ENCODE peak calls at places on chromosome 19, in four cellular contexts. R, O, T and J are unnamed samples.

GRCh38 chr19:13095393-13095784 is 7.3 kb downstream of the LYL1 start:
- DNase-seq in O (no peak), R (no peak), T (no peak), J (no peak)

GRCh38 chr19:3634496-3635045 is 8.0 kb upstream of the CACTIN start:
- DNase-seq in T (no peak), O (no peak), R (no peak), J (no peak)

GRCh38 chr19:54168174-54168917 is 4.6 kb downstream of the TMC4 start:
- DNase-seq in T (peak; percentile 71), R (peak; percentile 86), O (peak; percentile 100), J (peak; percentile 95)

GRCh38 chr19:3413796-3414327 is 47.5 kb downstream of the NFIC start:
- DNase-seq in O (no peak), R (no peak), T (peak; percentile 98), J (no peak)

GRCh38 chr19:8397746-8398721 is 7.9 kb downstream of the RAB11B start:
- DNase-seq in O (no peak), R (no peak), T (no peak), J (no peak)

GRCh38 chr19:47644743-47645499 is 36.0 kb downstream of the BICRA start:
- DNase-seq in T (no peak), O (no peak), R (no peak), J (no peak)

GRCh38 chr19:3006075-3006767 is 22.9 kb downstream of the TLE2 start:
- DNase-seq in O (peak; percentile 97), R (peak; percentile 98), T (no peak), J (peak; percentile 55)

GRCh38 chr19:49851456-49852259 is 699 bp downstream of the PTOV1 start:
- DNase-seq in O (peak; percentile 69), R (peak; percentile 86), T (no peak), J (no peak)

GRCh38 chr19:4775627-4776152 is 15.8 kb upstream of the FEM1A start:
- DNase-seq in O (no peak), T (no peak), R (no peak), J (no peak)

GRCh38 chr19:18649371-18650047 is 12.7 kb downstream of the KLHL26 start:
- DNase-seq in O (no peak), T (no peak), R (no peak), J (no peak)

GRCh38 chr19:42281175-42282035 is 12.4 kb downstream of the CIC start:
- DNase-seq in T (peak; percentile 76), O (peak; percentile 73), R (peak; percentile 26), J (no peak)

GRCh38 chr19:48926909-48927308 is 6.6 kb upstream of the DHDH start:
- DNase-seq in T (no peak), O (no peak), R (peak; percentile 53), J (peak; percentile 87)

GRCh38 chr19:33376423-33376822 is 2.9 kb downstream of the CEBPG start:
- DNase-seq in O (no peak), T (peak; percentile 45), R (no peak), J (peak; percentile 81)

GRCh38 chr19:50268046-50268445 is 61.1 kb downstream of the KCNC3 start:
- DNase-seq in R (no peak), O (no peak), T (no peak), J (no peak)

GRCh38 chr19:8578642-8579265 is 1.5 kb upstream of the MYO1F start:
- DNase-seq in T (peak; percentile 35), O (peak; percentile 96), R (peak; percentile 74), J (peak; percentile 69)

GRCh38 chr19:9060559-9061340 is 26.1 kb upstream of the OR1M1 start:
- DNase-seq in T (no peak), O (no peak), R (no peak), J (no peak)

GRCh38 chr19:12792853-12793289 is 1.6 kb downstream of the JUNB start:
- DNase-seq in R (no peak), O (no peak), T (no peak), J (no peak)

GRCh38 chr19:7870571-7871279 is 3.5 kb downstream of the PRR36 start:
- DNase-seq in O (peak; percentile 87), R (peak; percentile 79), T (peak; percentile 93), J (peak; percentile 98)

GRCh38 chr19:13169769-13170168 is 19.6 kb downstream of the IER2 start:
- DNase-seq in O (no peak), R (peak; percentile 39), T (no peak), J (peak; percentile 89)

GRCh38 chr19:38496603-38497487 is 63.4 kb downstream of the RYR1 start:
- DNase-seq in R (no peak), T (no peak), O (no peak), J (no peak)

GRCh38 chr19:3479177-3479818 is 1.0 kb downstream of the SMIM24 start:
- DNase-seq in T (no peak), R (peak; percentile 94), O (peak; percentile 69), J (peak; percentile 66)

GRCh38 chr19:37505958-37506386 is 767 bp upstream of the ZNF793 start:
- DNase-seq in O (no peak), R (no peak), T (no peak), J (no peak)

GRCh38 chr19:40365613-40366401 is 17.3 kb downstream of the PLD3 start:
- DNase-seq in R (peak; percentile 98), T (no peak), O (peak; percentile 86), J (peak; percentile 96)

GRCh38 chr19:40366697-40367561 is 18.4 kb downstream of the PLD3 start:
- DNase-seq in O (peak; percentile 75), R (peak; percentile 67), T (no peak), J (peak; percentile 71)

GRCh38 chr19:40369797-40370196 is 20.2 kb downstream of the HIPK4 start:
- DNase-seq in R (no peak), T (no peak), O (no peak), J (no peak)

GRCh38 chr19:40365010-40365409 is 16.5 kb downstream of the PLD3 start:
- DNase-seq in O (no peak), R (no peak), T (no peak), J (no peak)

GRCh38 chr19:40367577-40368434 is 19.3 kb downstream of the PLD3 start:
- DNase-seq in O (no peak), T (no peak), R (no peak), J (no peak)
- TF ChIP-seq MAFK in O (no peak), T (no peak), R (no peak), J (no peak)

DNA sequence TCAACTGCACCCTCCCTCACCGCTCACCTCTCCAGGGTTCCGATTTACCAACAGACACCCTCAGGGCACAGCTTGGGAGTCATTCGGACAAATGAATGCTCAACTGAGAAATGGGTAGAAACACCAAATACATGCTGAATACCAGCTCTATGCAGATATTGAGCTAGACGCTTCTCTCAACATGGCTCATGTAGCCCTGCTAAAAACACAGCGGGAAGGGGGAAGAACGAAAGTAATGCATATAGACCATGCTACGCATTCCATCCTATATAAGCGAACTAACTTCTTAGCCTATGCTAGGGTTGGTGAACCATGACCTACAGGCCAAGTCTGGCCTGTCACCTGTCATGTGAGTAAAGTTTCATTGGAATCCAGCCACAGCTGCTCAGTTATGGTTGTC is 304.0 kb downstream of the UQCRFS1 start:
- DNase-seq in T (no peak), R (no peak), O (no peak), J (no peak)
- TF ChIP-seq MAX in T (no peak), R (no peak), O (no peak), J (no peak)

DNA sequence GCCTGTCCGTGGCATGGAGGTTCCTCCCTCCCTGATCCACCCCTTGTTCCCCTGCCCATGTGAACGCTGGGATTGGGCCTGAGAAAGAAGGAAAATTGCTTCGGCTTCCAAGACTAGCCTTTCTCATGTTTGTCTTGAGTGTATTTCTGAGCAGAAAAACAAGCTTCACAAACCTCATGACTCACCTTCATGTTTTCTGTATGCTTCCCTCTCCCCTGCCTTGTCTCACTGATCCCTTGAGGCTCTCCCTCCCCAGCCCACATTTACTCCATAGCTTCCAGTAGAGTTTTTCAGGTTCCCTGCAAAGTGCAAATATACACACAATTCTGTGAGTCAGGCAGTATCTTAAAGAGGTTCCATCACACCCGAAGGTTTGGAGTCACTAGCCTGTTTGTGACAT is 572.4 kb downstream of the UQCRFS1 start:
- DNase-seq in O (no peak), T (no peak), R (no peak), J (no peak)
- TF ChIP-seq MAFK in O (no peak), T (no peak), R (no peak), J (no peak)

DNA sequence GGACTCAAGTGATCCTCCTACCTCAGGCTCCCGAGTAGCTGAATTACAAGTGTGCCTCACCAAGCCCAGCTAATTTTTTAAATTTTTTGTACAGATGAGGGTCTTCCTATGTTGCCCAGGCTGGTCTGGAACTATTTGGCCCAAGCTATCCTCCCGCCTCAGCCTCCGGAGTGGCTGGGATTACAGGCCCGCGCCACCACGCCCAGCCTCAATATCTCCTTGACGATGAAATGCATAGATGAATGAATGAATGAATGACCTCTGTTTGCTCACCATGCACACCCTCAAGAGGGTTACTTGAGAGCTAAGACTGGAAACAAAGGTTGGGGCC is 14.9 kb upstream of the AP1M2 start:
- DNase-seq in O (no peak), T (no peak), R (no peak), J (no peak)
- TF ChIP-seq MAX in O (no peak), T (no peak), R (no peak), J (no peak)

GRCh38 chr19:55649579-55650557 is 1.9 kb downstream of the CCDC106 start:
- DNase-seq in O (no peak), T (no peak), R (no peak), J (no peak)

GRCh38 chr19:55645512-55645881 is 2.0 kb downstream of the ZNF581 start:
- DNase-seq in T (no peak), O (no peak), R (no peak), J (no peak)

GRCh38 chr19:55646889-55647731 is 902 bp upstream of the CCDC106 start:
- DNase-seq in R (no peak), O (no peak), T (no peak), J (no peak)

GRCh38 chr19:55648657-55649578 is 906 bp downstream of the CCDC106 start:
- DNase-seq in T (no peak), R (no peak), O (no peak), J (no peak)

DNA sequence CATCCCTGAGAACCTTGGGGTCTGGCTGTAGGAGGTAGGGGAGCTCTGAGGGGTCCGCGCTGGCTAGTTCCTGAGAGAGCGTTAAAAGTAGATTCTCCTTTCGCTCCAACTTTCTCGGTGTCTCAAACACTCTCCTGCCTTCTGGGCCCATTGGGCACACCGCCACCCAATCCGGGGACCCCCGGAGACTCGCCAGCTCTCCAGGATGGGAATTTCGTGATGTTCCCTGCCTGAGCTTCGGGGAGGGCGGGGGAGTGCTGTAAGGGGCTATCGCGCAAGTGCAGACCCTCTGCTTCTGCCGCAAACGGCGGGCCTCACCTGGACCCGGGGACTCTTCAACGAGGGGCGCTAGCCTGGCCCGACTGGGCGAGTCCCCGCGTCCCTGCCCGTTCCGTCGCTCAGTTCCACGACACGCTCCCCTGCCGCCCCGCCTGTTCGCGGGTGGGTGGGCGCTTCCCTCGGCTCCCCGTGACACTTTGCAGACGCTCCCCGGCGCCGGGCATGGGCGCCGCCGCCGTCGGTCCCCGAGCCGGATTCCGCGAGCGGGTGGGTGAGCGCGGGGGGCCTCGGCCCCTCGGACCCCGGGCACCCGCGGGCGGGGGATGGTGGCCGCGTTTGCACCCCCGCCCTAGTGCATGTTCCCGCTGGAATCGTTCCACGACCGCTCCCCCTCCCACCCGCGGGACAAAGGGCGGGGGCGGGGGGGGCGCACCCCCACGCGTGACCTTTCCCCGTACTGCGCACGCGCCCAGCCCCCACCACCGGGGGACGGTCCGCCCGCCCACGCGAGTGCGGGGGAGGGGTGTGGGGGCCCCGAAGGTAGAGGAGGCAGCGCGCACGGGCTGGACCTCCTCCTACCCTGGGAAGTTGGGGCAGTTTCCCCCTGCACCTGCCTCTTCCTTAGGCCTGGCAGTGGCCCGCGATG is at the start of gene CCDC106:
- DNase-seq in O (peak; percentile 89), R (peak; percentile 86), T (peak; percentile 55), J (peak; percentile 80)
- TF ChIP-seq MAFK in O (no peak), R (no peak), T (no peak), J (no peak)

GRCh38 chr19:29873024-29873800 is 61.4 kb downstream of the CCNE1 start:
- DNase-seq in R (peak; percentile 83), O (peak; percentile 94), T (no peak), J (peak; percentile 85)
- TF ChIP-seq MAX in R (no peak), O (no peak), T (no peak), J (peak; percentile 66)